ENCODE peak calls at places on chromosome 17, in six cellular contexts. L is PC-9, F is A673, S is NCI-H1092 treated with DMSO at 0.1 percent for 48 hours, Z is thoracic aorta, V is frontal cortex. M is an unnamed sample.

GRCh38 chr17:82287013-82287848 is 13.7 kb upstream of the CSNK1D start:
- DNase-seq in L (no peak), F (no peak), S (no peak), Z (no peak), V (no peak), M (no peak)

GRCh38 chr17:17994271-17994670 is 21.6 kb downstream of the DRC3 start:
- DNase-seq in L (no peak), F (peak; percentile 38), S (peak; percentile 44), Z (no peak), V (no peak), M (peak; percentile 15)

GRCh38 chr17:57937492-57937891 is 17.7 kb downstream of the CUEDC1 start:
- DNase-seq in L (no peak), F (no peak), S (no peak), Z (no peak), V (no peak), M (no peak)

GRCh38 chr17:30290696-30291570 is 811 bp downstream of the BLMH start:
- DNase-seq in L (peak; percentile 45), F (peak; percentile 18), S (peak; percentile 19), Z (no peak), V (no peak), M (peak; percentile 47)

GRCh38 chr17:8912060-8912981 is 44.8 kb upstream of the PIK3R6 start:
- DNase-seq in L (no peak), F (no peak), S (no peak), Z (no peak), V (no peak), M (no peak)

GRCh38 chr17:74950207-74950606 is 14.5 kb downstream of the OTOP3 start:
- DNase-seq in L (peak; percentile 45), F (no peak), S (peak; percentile 6), Z (no peak), V (no peak), M (no peak)

GRCh38 chr17:76261421-76262215 is 3.5 kb upstream of the UBALD2 start:
- DNase-seq in L (no peak), F (no peak), S (no peak), Z (no peak), V (no peak), M (peak; percentile 69)

GRCh38 chr17:8141046-8141445 is 11.2 kb downstream of the PER1 start:
- DNase-seq in L (no peak), F (no peak), S (no peak), Z (no peak), V (no peak), M (no peak)

GRCh38 chr17:18992454-18993130 is 12.0 kb downstream of the FAM83G start:
- DNase-seq in L (no peak), F (no peak), S (no peak), Z (no peak), V (no peak), M (no peak)

GRCh38 chr17:66451188-66452149 is 149.1 kb downstream of the PRKCA start:
- DNase-seq in L (no peak), F (no peak), S (no peak), Z (no peak), V (no peak), M (no peak)

GRCh38 chr17:20028436-20028835 is 19.3 kb downstream of the SPECC1 start:
- DNase-seq in L (no peak), F (no peak), S (no peak), Z (no peak), V (no peak), M (peak; percentile 24)

GRCh38 chr17:34070712-34071111 is 184.4 kb upstream of the CCL2 start:
- DNase-seq in L (no peak), F (no peak), S (no peak), Z (no peak), V (no peak), M (no peak)

GRCh38 chr17:29612404-29613370 is 10.0 kb downstream of the CORO6 start:
- DNase-seq in L (no peak), F (no peak), S (no peak), Z (no peak), V (no peak), M (no peak)

GRCh38 chr17:74408262-74408661 is 23.6 kb upstream of the GPRC5C start:
- DNase-seq in L (peak; percentile 25), F (no peak), S (peak; percentile 48), Z (no peak), V (no peak), M (peak; percentile 24)

GRCh38 chr17:42018339-42018738 is 1.1 kb upstream of the DNAJC7 start:
- DNase-seq in L (no peak), F (no peak), S (no peak), Z (no peak), V (no peak), M (peak; percentile 55)

GRCh38 chr17:49977463-49978389 is 8.7 kb downstream of the DLX4 start:
- DNase-seq in L (no peak), F (no peak), S (no peak), Z (no peak), V (no peak), M (no peak)

GRCh38 chr17:13931752-13932477 is 137.4 kb upstream of the COX10 start:
- DNase-seq in L (no peak), F (peak; percentile 21), S (no peak), Z (no peak), V (no peak), M (peak; percentile 6)